ENCODE peak calls at places on chromosomes 13 and 19, in seven cellular contexts. P, L, E, K, V, T and Z are unnamed samples.

GRCh38 chr19:23851966-23852365 is 62.7 kb upstream of the ZNF726 start:
- DNase-seq in P (no peak), L (no peak), E (no peak), K (no peak), V (no peak), T (no peak), Z (peak)

GRCh38 chr13:29621401-29621800 is 25.9 kb upstream of the SLC7A1 start:
- DNase-seq in P (no peak), L (no peak), E (no peak), K (no peak), V (peak), T (no peak), Z (no peak)

GRCh38 chr13:36217456-36217855 is 3.1 kb upstream of the SOHLH2 start:
- DNase-seq in P (no peak), L (no peak), E (no peak), K (no peak), V (no peak), T (no peak), Z (no peak)

GRCh38 chr13:43520331-43520730 is 266.4 kb downstream of the ENOX1 start:
- DNase-seq in P (no peak), L (no peak), E (no peak), K (no peak), V (no peak), T (no peak), Z (no peak)

GRCh38 chr13:40389081-40389641 is 277.3 kb downstream of the FOXO1 start:
- DNase-seq in P (no peak), L (no peak), E (no peak), K (no peak), V (no peak), T (no peak), Z (no peak)

GRCh38 chr13:24784319-24784718 is 20.4 kb downstream of the RNF17 start:
- DNase-seq in P (no peak), L (no peak), E (no peak), K (no peak), V (no peak), T (no peak), Z (no peak)

GRCh38 chr19:34217952-34218817 is 36.2 kb upstream of the GARRE1 start:
- DNase-seq in P (no peak), L (peak), E (no peak), K (peak), V (peak), T (peak), Z (no peak)

GRCh38 chr19:30062331-30063183 is 120.5 kb downstream of the URI1 start:
- DNase-seq in P (no peak), L (no peak), E (no peak), K (no peak), V (no peak), T (no peak), Z (no peak)

GRCh38 chr19:1102407-1103106 is 1.2 kb upstream of the GPX4 start:
- DNase-seq in P (no peak), L (peak), E (no peak), K (peak), V (peak), T (peak), Z (peak)

GRCh38 chr19:35596366-35596999 is 10.5 kb downstream of the PMIS2 start:
- DNase-seq in P (peak), L (no peak), E (no peak), K (no peak), V (no peak), T (peak), Z (no peak)

GRCh38 chr13:73133536-73133935 is 74.7 kb downstream of the KLF5 start:
- DNase-seq in P (no peak), L (no peak), E (no peak), K (no peak), V (no peak), T (no peak), Z (peak)

GRCh38 chr13:99425485-99426341 is 75.6 kb upstream of the TM9SF2 start:
- DNase-seq in P (no peak), L (no peak), E (peak), K (no peak), V (no peak), T (no peak), Z (no peak)

GRCh38 chr19:54096642-54097106 is 3.9 kb downstream of the OSCAR start:
- DNase-seq in P (no peak), L (peak), E (no peak), K (peak), V (no peak), T (no peak), Z (no peak)

GRCh38 chr19:38478273-38478971 is 44.9 kb downstream of the RYR1 start:
- DNase-seq in P (no peak), L (no peak), E (no peak), K (peak), V (no peak), T (no peak), Z (peak)

GRCh38 chr19:16026131-16026530 is 50.2 kb upstream of the TPM4 start:
- DNase-seq in P (no peak), L (no peak), E (no peak), K (no peak), V (no peak), T (no peak), Z (no peak)

GRCh38 chr19:40119380-40119779 is 28.6 kb upstream of the ZNF780A start:
- DNase-seq in P (no peak), L (no peak), E (no peak), K (no peak), V (no peak), T (no peak), Z (peak)

GRCh38 chr13:27919299-27919933 is 384 bp upstream of the PDX1 start:
- DNase-seq in P (no peak), L (no peak), E (no peak), K (no peak), V (no peak), T (no peak), Z (no peak)

GRCh38 chr19:15115080-15115479 is 7.9 kb downstream of the SYDE1 start:
- DNase-seq in P (no peak), L (no peak), E (no peak), K (no peak), V (no peak), T (peak), Z (no peak)

GRCh38 chr13:75372923-75373841 is 108.8 kb downstream of the TBC1D4 start:
- DNase-seq in P (no peak), L (no peak), E (no peak), K (no peak), V (no peak), T (no peak), Z (peak)